ENCODE peak calls at places on chromosomes 11 and 22, in nine cellular contexts. D is stimulated activated CD8-positive, alpha-beta memory T cell treated with anti-CD3 and anti-CD28 coated beads, Interleukin-7, amount 100 ng/mL, for 1 hour; S is PC-3; X is RPMI7951; C is coronary artery; P is hepatocyte; J is nucleus accumbens; T is stimulated activated CD4-positive, alpha-beta T cell treated with anti-CD3 and anti-CD28 coated beads, Interleukin-2, amount 100 ng/mL, for 24 hours; B is upper lobe of right lung. W is an unnamed sample.

GRCh38 chr11:126328444-126328843 is 24.6 kb downstream of the DCPS start:
- DNase-seq in D (no peak), S (no peak), X (no peak), C (no peak), P (no peak), J (no peak), T (no peak), B (peak), W (no peak)

GRCh38 chr11:95660038-95660437 is 129.5 kb downstream of the FAM76B start:
- DNase-seq in D (no peak), S (no peak), X (no peak), C (no peak), P (no peak), J (no peak), T (no peak), B (no peak), W (no peak)

GRCh38 chr11:3861698-3862097 is 6.2 kb downstream of the STIM1 start:
- DNase-seq in D (no peak), S (no peak), X (no peak), C (no peak), P (no peak), J (no peak), T (no peak), B (no peak), W (no peak)

GRCh38 chr11:126596474-126596873 is 241.0 kb downstream of the ST3GAL4 start:
- DNase-seq in D (no peak), S (no peak), X (no peak), C (no peak), P (no peak), J (no peak), T (no peak), B (no peak), W (no peak)

GRCh38 chr22:19037282-19038163 is 84.7 kb downstream of the DGCR2 start:
- DNase-seq in D (no peak), S (no peak), X (no peak), C (no peak), P (no peak), J (no peak), T (no peak), B (peak), W (no peak)

GRCh38 chr11:6757373-6757967 is 14.3 kb downstream of the OR2AG2 start:
- DNase-seq in D (peak), S (peak), X (peak), C (no peak), P (peak), J (no peak), T (peak), B (no peak), W (peak)

GRCh38 chr22:30238661-30239420 is 7.7 kb downstream of the LIF start:
- DNase-seq in D (no peak), S (peak), X (peak), C (no peak), P (peak), J (no peak), T (no peak), B (no peak), W (no peak)

GRCh38 chr22:26763633-26764295 is 106.4 kb downstream of the MIAT start:
- DNase-seq in D (no peak), S (peak), X (peak), C (no peak), P (peak), J (no peak), T (no peak), B (no peak), W (no peak)

GRCh38 chr11:132402056-132402684 is 1031.8 kb downstream of the NTM start:
- DNase-seq in D (no peak), S (peak), X (peak), C (no peak), P (peak), J (peak), T (no peak), B (no peak), W (peak)

GRCh38 chr22:29609139-29609538 is 5.7 kb downstream of the NF2 start:
- DNase-seq in D (no peak), S (peak), X (no peak), C (no peak), P (no peak), J (no peak), T (no peak), B (no peak), W (no peak)

GRCh38 chr11:32420937-32421532 is 14.3 kb downstream of the WT1 start:
- DNase-seq in D (no peak), S (peak), X (peak), C (no peak), P (no peak), J (no peak), T (no peak), B (no peak), W (no peak)

GRCh38 chr11:5815534-5815933 is 6.8 kb downstream of the OR52N2 start:
- DNase-seq in D (no peak), S (no peak), X (peak), C (no peak), P (no peak), J (no peak), T (no peak), B (no peak), W (no peak)

GRCh38 chr11:1499261-1499890 is 12.8 kb upstream of the MOB2 start:
- DNase-seq in D (no peak), S (no peak), X (no peak), C (no peak), P (no peak), J (no peak), T (no peak), B (peak), W (no peak)

W was measured in caudate nucleus.